ENCODE peak calls at places on chromosomes 2 and 18, in seven cellular contexts. Y, W, Q, R, G, E and V are unnamed samples.
A peak's percentile ranks its signal among the peaks of the same experiment; 100 is the strongest.

GRCh38 chr2:174561283-174562275 is 36.0 kb downstream of the WIPF1 start:
- DNase-seq in Y (peak; percentile 47), W (peak; percentile 73), Q (peak; percentile 44), R (peak; percentile 16), G (no peak), E (no peak), V (no peak)

GRCh38 chr2:232142502-232142901 is 181.0 kb downstream of the DIS3L2 start:
- DNase-seq in Y (no peak), W (no peak), Q (no peak), R (no peak), G (no peak), E (no peak), V (no peak)

GRCh38 chr2:98477036-98477435 is 32.4 kb downstream of the INPP4A start:
- DNase-seq in Y (no peak), W (no peak), Q (no peak), R (no peak), G (no peak), E (no peak), V (no peak)

GRCh38 chr18:68922392-68922791 is 124.5 kb downstream of the CCDC102B start:
- DNase-seq in Y (no peak), W (no peak), Q (no peak), R (no peak), G (no peak), E (no peak), V (no peak)

GRCh38 chr18:79068299-79068945 is 772 bp upstream of the ATP9B start:
- DNase-seq in Y (peak; percentile 33), W (no peak), Q (no peak), R (peak; percentile 52), G (no peak), E (no peak), V (no peak)

GRCh38 chr2:233977296-233977837 is 60.2 kb downstream of the TRPM8 start:
- DNase-seq in Y (no peak), W (no peak), Q (no peak), R (no peak), G (no peak), E (peak; percentile 34), V (no peak)

GRCh38 chr2:30336978-30337841 is 105.9 kb downstream of the LBH start:
- DNase-seq in Y (no peak), W (no peak), Q (no peak), R (peak; percentile 79), G (no peak), E (no peak), V (no peak)

GRCh38 chr2:54595999-54596903 is 127.2 kb upstream of the EML6 start:
- DNase-seq in Y (no peak), W (peak; percentile 84), Q (no peak), R (no peak), G (no peak), E (no peak), V (no peak)

GRCh38 chr2:9666306-9666705 is 35.5 kb upstream of the YWHAQ start:
- DNase-seq in Y (peak; percentile 55), W (no peak), Q (no peak), R (no peak), G (peak; percentile 26), E (no peak), V (no peak)

GRCh38 chr2:20125616-20126015 is 74.2 kb upstream of the LAPTM4A start:
- DNase-seq in Y (peak; percentile 32), W (no peak), Q (no peak), R (no peak), G (no peak), E (no peak), V (no peak)

GRCh38 chr2:232563580-232563979 is 13.1 kb downstream of the EIF4E2 start:
- DNase-seq in Y (peak; percentile 38), W (no peak), Q (no peak), R (no peak), G (no peak), E (no peak), V (no peak)

GRCh38 chr2:97688062-97688827 is 18.7 kb downstream of the C2orf92 start:
- DNase-seq in Y (no peak), W (no peak), Q (no peak), R (no peak), G (no peak), E (no peak), V (no peak)

GRCh38 chr18:37673196-37673595 is 107.6 kb upstream of the CELF4 start:
- DNase-seq in Y (no peak), W (no peak), Q (no peak), R (no peak), G (no peak), E (no peak), V (no peak)

GRCh38 chr2:149068996-149069888 is 30.7 kb downstream of the LYPD6B start:
- DNase-seq in Y (peak; percentile 71), W (no peak), Q (no peak), R (peak; percentile 46), G (no peak), E (no peak), V (peak; percentile 54)

GRCh38 chr2:42194428-42194827 is 25.3 kb downstream of the EML4 start:
- DNase-seq in Y (no peak), W (no peak), Q (no peak), R (no peak), G (no peak), E (no peak), V (no peak)

GRCh38 chr2:43139996-43140621 is 86.3 kb downstream of the ZFP36L2 start:
- DNase-seq in Y (peak; percentile 86), W (no peak), Q (no peak), R (peak; percentile 83), G (no peak), E (no peak), V (no peak)

GRCh38 chr2:182763311-182763912 is 47.4 kb downstream of the DNAJC10 start:
- DNase-seq in Y (peak; percentile 74), W (no peak), Q (no peak), R (no peak), G (no peak), E (peak; percentile 54), V (no peak)

GRCh38 chr2:215664847-215665525 is 229.1 kb upstream of the FN1 start:
- DNase-seq in Y (peak; percentile 91), W (no peak), Q (no peak), R (no peak), G (peak; percentile 86), E (no peak), V (peak; percentile 64)

GRCh38 chr2:227313310-227313709 is 11.7 kb upstream of the MFF start:
- DNase-seq in Y (no peak), W (no peak), Q (no peak), R (no peak), G (no peak), E (no peak), V (no peak)

GRCh38 chr2:70141754-70142589 is 48.8 kb downstream of the C2orf42 start:
- DNase-seq in Y (peak; percentile 64), W (no peak), Q (no peak), R (no peak), G (peak; percentile 45), E (peak; percentile 72), V (no peak)

GRCh38 chr2:72040629-72041403 is 106.8 kb downstream of the CYP26B1 start:
- DNase-seq in Y (peak; percentile 54), W (no peak), Q (no peak), R (no peak), G (peak; percentile 16), E (no peak), V (peak; percentile 61)

GRCh38 chr18:24987933-24988840 is 363.8 kb downstream of the ZNF521 start:
- DNase-seq in Y (no peak), W (peak; percentile 79), Q (no peak), R (no peak), G (no peak), E (peak; percentile 17), V (no peak)

GRCh38 chr2:120004254-120004653 is 8.6 kb upstream of the EPB41L5 start:
- DNase-seq in Y (no peak), W (no peak), Q (no peak), R (no peak), G (no peak), E (no peak), V (no peak)

GRCh38 chr2:107036293-107036692 is 150.3 kb upstream of the ST6GAL2 start:
- DNase-seq in Y (no peak), W (no peak), Q (no peak), R (no peak), G (no peak), E (no peak), V (no peak)

GRCh38 chr18:45901654-45902210 is 65.4 kb downstream of the EPG5 start:
- DNase-seq in Y (peak; percentile 73), W (no peak), Q (no peak), R (no peak), G (no peak), E (no peak), V (no peak)

GRCh38 chr2:19114126-19114525 is 244.3 kb downstream of the OSR1 start:
- DNase-seq in Y (peak; percentile 68), W (no peak), Q (no peak), R (no peak), G (no peak), E (no peak), V (no peak)

GRCh38 chr2:226882606-226883005 is 46.8 kb downstream of the RHBDD1 start:
- DNase-seq in Y (no peak), W (no peak), Q (no peak), R (no peak), G (no peak), E (no peak), V (no peak)

GRCh38 chr2:226763320-226763719 is 36.3 kb downstream of the IRS1 start:
- DNase-seq in Y (no peak), W (no peak), Q (no peak), R (no peak), G (no peak), E (no peak), V (no peak)

GRCh38 chr18:70288171-70288850 is 534 bp upstream of the SOCS6 start:
- DNase-seq in Y (peak; percentile 36), W (no peak), Q (peak; percentile 65), R (no peak), G (no peak), E (peak; percentile 78), V (no peak)

GRCh38 chr2:160379399-160379798 is 114.2 kb downstream of the RBMS1 start:
- DNase-seq in Y (peak; percentile 94), W (no peak), Q (no peak), R (no peak), G (no peak), E (no peak), V (no peak)

GRCh38 chr2:219724628-219725027 is 97.2 kb downstream of the SLC4A3 start:
- DNase-seq in Y (peak; percentile 74), W (peak; percentile 55), Q (no peak), R (no peak), G (no peak), E (no peak), V (no peak)

GRCh38 chr2:173741715-173742114 is 223.5 kb downstream of the SP3 start:
- DNase-seq in Y (no peak), W (no peak), Q (no peak), R (no peak), G (peak; percentile 84), E (no peak), V (no peak)

GRCh38 chr2:1692342-1692741 is 52.0 kb downstream of the PXDN start:
- DNase-seq in Y (no peak), W (peak; percentile 11), Q (no peak), R (no peak), G (no peak), E (no peak), V (no peak)

GRCh38 chr18:76771132-76771824 is 51.1 kb upstream of the ZNF236 start:
- DNase-seq in Y (no peak), W (no peak), Q (no peak), R (no peak), G (no peak), E (no peak), V (no peak)

GRCh38 chr2:54455584-54456525 is at the start of gene SPTBN1:
- DNase-seq in Y (peak; percentile 96), W (peak; percentile 89), Q (peak; percentile 88), R (no peak), G (peak; percentile 72), E (peak; percentile 92), V (no peak)

GRCh38 chr2:23900927-23901322 is 26.0 kb downstream of the ATAD2B start:
- DNase-seq in Y (peak; percentile 90), W (no peak), Q (peak; percentile 9), R (no peak), G (peak; percentile 26), E (no peak), V (peak; percentile 50)